ENCODE peak calls at places on chromosome 1, in eight cellular contexts. Y is C1 segment of cervical spinal cord; W is effector CD4-positive, alpha-beta T cell; L is GM10248; G is hypothalamus; U is dorsolateral prefrontal cortex; E is activated gamma-delta T cell treated with anti-CD3 and anti-CD28 coated beads, Interleukin-2, amount 50 U/mL, for 16 hours; B is Right ventricle myocardium superior. S is an unnamed sample.

GRCh38 chr1:111197598-111198289 is 2.7 kb downstream of the DENND2D start:
- DNase-seq in Y (no peak), W (peak; percentile 52), L (no peak), G (no peak), U (no peak), E (no peak), B (no peak), S (peak; percentile 83)

GRCh38 chr1:216742625-216743024 is 19.4 kb upstream of the ESRRG start:
- DNase-seq in Y (no peak), W (no peak), L (no peak), G (no peak), U (no peak), E (no peak), B (no peak), S (no peak)

GRCh38 chr1:153292740-153293479 is 19.8 kb downstream of the PGLYRP3 start:
- DNase-seq in Y (no peak), W (no peak), L (no peak), G (no peak), U (no peak), E (no peak), B (no peak), S (no peak)

GRCh38 chr1:68975534-68975933 is 478.7 kb upstream of the DEPDC1 start:
- DNase-seq in Y (no peak), W (no peak), L (no peak), G (no peak), U (no peak), E (no peak), B (no peak), S (peak; percentile 63)

GRCh38 chr1:160834945-160835565 is 27.6 kb downstream of the CD244 start:
- DNase-seq in Y (no peak), W (peak; percentile 43), L (peak; percentile 37), G (no peak), U (no peak), E (peak; percentile 49), B (no peak), S (peak; percentile 41)

GRCh38 chr1:144101397-144102050 is 129.7 kb upstream of the FAM72C start:
- DNase-seq in Y (no peak), W (peak; percentile 4), L (no peak), G (no peak), U (peak; percentile 28), E (peak; percentile 6), B (peak; percentile 56), S (no peak)

GRCh38 chr1:95086949-95087533 is 14.3 kb upstream of the ALG14 start:
- DNase-seq in Y (no peak), W (no peak), L (no peak), G (no peak), U (no peak), E (no peak), B (no peak), S (peak; percentile 89)

GRCh38 chr1:94925561-94926364 is 1.1 kb downstream of the CNN3 start:
- DNase-seq in Y (peak; percentile 56), W (no peak), L (peak; percentile 30), G (peak; percentile 75), U (peak; percentile 67), E (no peak), B (peak; percentile 76), S (peak; percentile 99)

GRCh38 chr1:118253310-118253903 is 68.4 kb upstream of the SPAG17 start:
- DNase-seq in Y (no peak), W (no peak), L (no peak), G (no peak), U (no peak), E (no peak), B (no peak), S (no peak)

GRCh38 chr1:116020668-116021272 is 44.5 kb downstream of the SLC22A15 start:
- DNase-seq in Y (no peak), W (peak; percentile 4), L (peak; percentile 54), G (peak; percentile 12), U (peak; percentile 83), E (peak; percentile 20), B (peak; percentile 61), S (peak; percentile 79)

GRCh38 chr1:203695116-203695515 is 68.5 kb downstream of the ATP2B4 start:
- DNase-seq in Y (no peak), W (no peak), L (no peak), G (no peak), U (no peak), E (no peak), B (no peak), S (no peak)

GRCh38 chr1:50426108-50426700 is 3.0 kb upstream of the DMRTA2 start:
- DNase-seq in Y (no peak), W (no peak), L (no peak), G (no peak), U (no peak), E (no peak), B (no peak), S (no peak)

GRCh38 chr1:69737527-69738176 is 169.9 kb downstream of the LRRC7 start:
- DNase-seq in Y (no peak), W (no peak), L (peak; percentile 10), G (no peak), U (no peak), E (no peak), B (no peak), S (peak; percentile 73)

GRCh38 chr1:4323309-4323708 is 331.1 kb upstream of the AJAP1 start:
- DNase-seq in Y (no peak), W (no peak), L (no peak), G (no peak), U (no peak), E (no peak), B (no peak), S (no peak)

GRCh38 chr1:29825274-29825940 is 589.1 kb downstream of the PTPRU start:
- DNase-seq in Y (no peak), W (no peak), L (no peak), G (no peak), U (no peak), E (no peak), B (no peak), S (no peak)